ENCODE peak calls at places on chromosomes 2 and 18, in eight cellular contexts. One of them, this sample, is unnamed.
A peak's percentile ranks its signal among the peaks of the same experiment; 100 is the strongest.

GRCh38 chr18:6543330-6543908 is 128.7 kb upstream of the L3MBTL4 start:
- DNase-seq in KBM-7: peak; percentile 43
- DNase-seq in activated CD4-positive, alpha-beta T cell treated with anti-CD3 and anti-CD28 coated beads for 36 hours: no peak
- DNase-seq in amniotic stem cell: peak; percentile 1
- DNase-seq in prostate gland: no peak
- DNase-seq in T-cell: no peak
- DNase-seq in activated effector memory CD4-positive, alpha-beta T cell treated with anti-CD3 and anti-CD28 coated beads, Interleukin-2, amount 50 U/mL, for 16 hours: no peak
- DNase-seq in left ventricle myocardium inferior: no peak
- DNase-seq in this sample: peak; percentile 25

GRCh38 chr18:49685231-49685942 is 123.5 kb downstream of the LIPG start:
- DNase-seq in KBM-7: no peak
- DNase-seq in activated CD4-positive, alpha-beta T cell treated with anti-CD3 and anti-CD28 coated beads for 36 hours: no peak
- DNase-seq in amniotic stem cell: no peak
- DNase-seq in prostate gland: no peak
- DNase-seq in T-cell: no peak
- DNase-seq in activated effector memory CD4-positive, alpha-beta T cell treated with anti-CD3 and anti-CD28 coated beads, Interleukin-2, amount 50 U/mL, for 16 hours: no peak
- DNase-seq in left ventricle myocardium inferior: no peak
- DNase-seq in this sample: peak; percentile 66

GRCh38 chr2:36395866-36396265 is 40.3 kb downstream of the CRIM1 start:
- DNase-seq in KBM-7: no peak
- DNase-seq in activated CD4-positive, alpha-beta T cell treated with anti-CD3 and anti-CD28 coated beads for 36 hours: no peak
- DNase-seq in amniotic stem cell: no peak
- DNase-seq in prostate gland: no peak
- DNase-seq in T-cell: no peak
- DNase-seq in activated effector memory CD4-positive, alpha-beta T cell treated with anti-CD3 and anti-CD28 coated beads, Interleukin-2, amount 50 U/mL, for 16 hours: no peak
- DNase-seq in left ventricle myocardium inferior: no peak
- DNase-seq in this sample: no peak

GRCh38 chr2:200593905-200594304 is 8.1 kb downstream of the AOX1 start:
- DNase-seq in KBM-7: no peak
- DNase-seq in activated CD4-positive, alpha-beta T cell treated with anti-CD3 and anti-CD28 coated beads for 36 hours: no peak
- DNase-seq in amniotic stem cell: no peak
- DNase-seq in prostate gland: no peak
- DNase-seq in T-cell: no peak
- DNase-seq in activated effector memory CD4-positive, alpha-beta T cell treated with anti-CD3 and anti-CD28 coated beads, Interleukin-2, amount 50 U/mL, for 16 hours: no peak
- DNase-seq in left ventricle myocardium inferior: no peak
- DNase-seq in this sample: no peak

GRCh38 chr2:64838817-64839216 is 150.4 kb upstream of the SLC1A4 start:
- DNase-seq in KBM-7: no peak
- DNase-seq in activated CD4-positive, alpha-beta T cell treated with anti-CD3 and anti-CD28 coated beads for 36 hours: no peak
- DNase-seq in amniotic stem cell: peak; percentile 76
- DNase-seq in prostate gland: no peak
- DNase-seq in T-cell: no peak
- DNase-seq in activated effector memory CD4-positive, alpha-beta T cell treated with anti-CD3 and anti-CD28 coated beads, Interleukin-2, amount 50 U/mL, for 16 hours: no peak
- DNase-seq in left ventricle myocardium inferior: no peak
- DNase-seq in this sample: no peak

GRCh38 chr2:73984203-73984921 is at the start of gene TET3:
- DNase-seq in KBM-7: no peak
- DNase-seq in activated CD4-positive, alpha-beta T cell treated with anti-CD3 and anti-CD28 coated beads for 36 hours: peak; percentile 47
- DNase-seq in amniotic stem cell: no peak
- DNase-seq in prostate gland: peak; percentile 59
- DNase-seq in T-cell: no peak
- DNase-seq in activated effector memory CD4-positive, alpha-beta T cell treated with anti-CD3 and anti-CD28 coated beads, Interleukin-2, amount 50 U/mL, for 16 hours: peak; percentile 89
- DNase-seq in left ventricle myocardium inferior: no peak
- DNase-seq in this sample: peak; percentile 54

GRCh38 chr2:106288873-106289272 is 94.8 kb upstream of the UXS1 start:
- DNase-seq in KBM-7: no peak
- DNase-seq in activated CD4-positive, alpha-beta T cell treated with anti-CD3 and anti-CD28 coated beads for 36 hours: no peak
- DNase-seq in amniotic stem cell: no peak
- DNase-seq in prostate gland: no peak
- DNase-seq in T-cell: no peak
- DNase-seq in activated effector memory CD4-positive, alpha-beta T cell treated with anti-CD3 and anti-CD28 coated beads, Interleukin-2, amount 50 U/mL, for 16 hours: no peak
- DNase-seq in left ventricle myocardium inferior: no peak
- DNase-seq in this sample: no peak

GRCh38 chr2:174681983-174682577 is 82.2 kb downstream of the CHRNA1 start:
- DNase-seq in KBM-7: peak; percentile 41
- DNase-seq in activated CD4-positive, alpha-beta T cell treated with anti-CD3 and anti-CD28 coated beads for 36 hours: peak; percentile 51
- DNase-seq in amniotic stem cell: peak; percentile 13
- DNase-seq in prostate gland: no peak
- DNase-seq in T-cell: peak; percentile 27
- DNase-seq in activated effector memory CD4-positive, alpha-beta T cell treated with anti-CD3 and anti-CD28 coated beads, Interleukin-2, amount 50 U/mL, for 16 hours: peak; percentile 76
- DNase-seq in left ventricle myocardium inferior: peak; percentile 53
- DNase-seq in this sample: no peak

GRCh38 chr2:173884403-173884802 is 80.8 kb downstream of the SP3 start:
- DNase-seq in KBM-7: peak; percentile 35
- DNase-seq in activated CD4-positive, alpha-beta T cell treated with anti-CD3 and anti-CD28 coated beads for 36 hours: peak; percentile 53
- DNase-seq in amniotic stem cell: peak; percentile 5
- DNase-seq in prostate gland: peak; percentile 23
- DNase-seq in T-cell: no peak
- DNase-seq in activated effector memory CD4-positive, alpha-beta T cell treated with anti-CD3 and anti-CD28 coated beads, Interleukin-2, amount 50 U/mL, for 16 hours: peak; percentile 75
- DNase-seq in left ventricle myocardium inferior: peak; percentile 55
- DNase-seq in this sample: peak; percentile 78

GRCh38 chr18:31626409-31626808 is 34.7 kb downstream of the TTR start:
- DNase-seq in KBM-7: no peak
- DNase-seq in activated CD4-positive, alpha-beta T cell treated with anti-CD3 and anti-CD28 coated beads for 36 hours: no peak
- DNase-seq in amniotic stem cell: no peak
- DNase-seq in prostate gland: no peak
- DNase-seq in T-cell: no peak
- DNase-seq in activated effector memory CD4-positive, alpha-beta T cell treated with anti-CD3 and anti-CD28 coated beads, Interleukin-2, amount 50 U/mL, for 16 hours: no peak
- DNase-seq in left ventricle myocardium inferior: no peak
- DNase-seq in this sample: no peak

GRCh38 chr2:100853909-100854810 is 34.2 kb downstream of the NPAS2 start:
- DNase-seq in KBM-7: no peak
- DNase-seq in activated CD4-positive, alpha-beta T cell treated with anti-CD3 and anti-CD28 coated beads for 36 hours: no peak
- DNase-seq in amniotic stem cell: no peak
- DNase-seq in prostate gland: no peak
- DNase-seq in T-cell: no peak
- DNase-seq in activated effector memory CD4-positive, alpha-beta T cell treated with anti-CD3 and anti-CD28 coated beads, Interleukin-2, amount 50 U/mL, for 16 hours: no peak
- DNase-seq in left ventricle myocardium inferior: no peak
- DNase-seq in this sample: no peak

GRCh38 chr2:120460511-120460910 is 114.6 kb downstream of the INHBB start:
- DNase-seq in KBM-7: no peak
- DNase-seq in activated CD4-positive, alpha-beta T cell treated with anti-CD3 and anti-CD28 coated beads for 36 hours: no peak
- DNase-seq in amniotic stem cell: no peak
- DNase-seq in prostate gland: no peak
- DNase-seq in T-cell: no peak
- DNase-seq in activated effector memory CD4-positive, alpha-beta T cell treated with anti-CD3 and anti-CD28 coated beads, Interleukin-2, amount 50 U/mL, for 16 hours: no peak
- DNase-seq in left ventricle myocardium inferior: no peak
- DNase-seq in this sample: no peak

GRCh38 chr2:55887351-55887750 is 36.2 kb downstream of the EFEMP1 start:
- DNase-seq in KBM-7: no peak
- DNase-seq in activated CD4-positive, alpha-beta T cell treated with anti-CD3 and anti-CD28 coated beads for 36 hours: no peak
- DNase-seq in amniotic stem cell: no peak
- DNase-seq in prostate gland: no peak
- DNase-seq in T-cell: no peak
- DNase-seq in activated effector memory CD4-positive, alpha-beta T cell treated with anti-CD3 and anti-CD28 coated beads, Interleukin-2, amount 50 U/mL, for 16 hours: no peak
- DNase-seq in left ventricle myocardium inferior: no peak
- DNase-seq in this sample: no peak

GRCh38 chr2:101406867-101407266 is 19.6 kb upstream of the CREG2 start:
- DNase-seq in KBM-7: peak; percentile 40
- DNase-seq in activated CD4-positive, alpha-beta T cell treated with anti-CD3 and anti-CD28 coated beads for 36 hours: no peak
- DNase-seq in amniotic stem cell: peak; percentile 35
- DNase-seq in prostate gland: no peak
- DNase-seq in T-cell: no peak
- DNase-seq in activated effector memory CD4-positive, alpha-beta T cell treated with anti-CD3 and anti-CD28 coated beads, Interleukin-2, amount 50 U/mL, for 16 hours: no peak
- DNase-seq in left ventricle myocardium inferior: no peak
- DNase-seq in this sample: no peak

GRCh38 chr2:128375454-128375853 is 56.8 kb upstream of the HS6ST1 start:
- DNase-seq in KBM-7: no peak
- DNase-seq in activated CD4-positive, alpha-beta T cell treated with anti-CD3 and anti-CD28 coated beads for 36 hours: no peak
- DNase-seq in amniotic stem cell: no peak
- DNase-seq in prostate gland: peak; percentile 82
- DNase-seq in T-cell: no peak
- DNase-seq in activated effector memory CD4-positive, alpha-beta T cell treated with anti-CD3 and anti-CD28 coated beads, Interleukin-2, amount 50 U/mL, for 16 hours: peak; percentile 57
- DNase-seq in left ventricle myocardium inferior: no peak
- DNase-seq in this sample: no peak

GRCh38 chr2:71721362-71721665 is 268.0 kb downstream of the DYSF start:
- DNase-seq in KBM-7: no peak
- DNase-seq in activated CD4-positive, alpha-beta T cell treated with anti-CD3 and anti-CD28 coated beads for 36 hours: no peak
- DNase-seq in amniotic stem cell: no peak
- DNase-seq in prostate gland: no peak
- DNase-seq in T-cell: no peak
- DNase-seq in activated effector memory CD4-positive, alpha-beta T cell treated with anti-CD3 and anti-CD28 coated beads, Interleukin-2, amount 50 U/mL, for 16 hours: no peak
- DNase-seq in left ventricle myocardium inferior: no peak
- DNase-seq in this sample: no peak

GRCh38 chr2:8477511-8478132 is 204.2 kb upstream of the ID2 start:
- DNase-seq in KBM-7: peak; percentile 80
- DNase-seq in activated CD4-positive, alpha-beta T cell treated with anti-CD3 and anti-CD28 coated beads for 36 hours: peak; percentile 45
- DNase-seq in amniotic stem cell: no peak
- DNase-seq in prostate gland: no peak
- DNase-seq in T-cell: no peak
- DNase-seq in activated effector memory CD4-positive, alpha-beta T cell treated with anti-CD3 and anti-CD28 coated beads, Interleukin-2, amount 50 U/mL, for 16 hours: peak; percentile 72
- DNase-seq in left ventricle myocardium inferior: no peak
- DNase-seq in this sample: no peak

GRCh38 chr2:71603311-71603794 is 150.0 kb downstream of the DYSF start:
- DNase-seq in KBM-7: no peak
- DNase-seq in activated CD4-positive, alpha-beta T cell treated with anti-CD3 and anti-CD28 coated beads for 36 hours: no peak
- DNase-seq in amniotic stem cell: no peak
- DNase-seq in prostate gland: no peak
- DNase-seq in T-cell: no peak
- DNase-seq in activated effector memory CD4-positive, alpha-beta T cell treated with anti-CD3 and anti-CD28 coated beads, Interleukin-2, amount 50 U/mL, for 16 hours: peak; percentile 41
- DNase-seq in left ventricle myocardium inferior: peak; percentile 34
- DNase-seq in this sample: no peak

GRCh38 chr2:17520761-17521160 is 2.5 kb upstream of the RAD51AP2 start:
- DNase-seq in KBM-7: no peak
- DNase-seq in activated CD4-positive, alpha-beta T cell treated with anti-CD3 and anti-CD28 coated beads for 36 hours: no peak
- DNase-seq in amniotic stem cell: no peak
- DNase-seq in prostate gland: no peak
- DNase-seq in T-cell: no peak
- DNase-seq in activated effector memory CD4-positive, alpha-beta T cell treated with anti-CD3 and anti-CD28 coated beads, Interleukin-2, amount 50 U/mL, for 16 hours: no peak
- DNase-seq in left ventricle myocardium inferior: no peak
- DNase-seq in this sample: no peak

GRCh38 chr2:168711091-168711490 is 91.3 kb upstream of the NOSTRIN start:
- DNase-seq in KBM-7: no peak
- DNase-seq in activated CD4-positive, alpha-beta T cell treated with anti-CD3 and anti-CD28 coated beads for 36 hours: no peak
- DNase-seq in amniotic stem cell: no peak
- DNase-seq in prostate gland: no peak
- DNase-seq in T-cell: no peak
- DNase-seq in activated effector memory CD4-positive, alpha-beta T cell treated with anti-CD3 and anti-CD28 coated beads, Interleukin-2, amount 50 U/mL, for 16 hours: no peak
- DNase-seq in left ventricle myocardium inferior: no peak
- DNase-seq in this sample: no peak

GRCh38 chr2:73404409-73404808 is 18.8 kb downstream of the ALMS1 start:
- DNase-seq in KBM-7: no peak
- DNase-seq in activated CD4-positive, alpha-beta T cell treated with anti-CD3 and anti-CD28 coated beads for 36 hours: no peak
- DNase-seq in amniotic stem cell: no peak
- DNase-seq in prostate gland: no peak
- DNase-seq in T-cell: no peak
- DNase-seq in activated effector memory CD4-positive, alpha-beta T cell treated with anti-CD3 and anti-CD28 coated beads, Interleukin-2, amount 50 U/mL, for 16 hours: no peak
- DNase-seq in left ventricle myocardium inferior: no peak
- DNase-seq in this sample: no peak

GRCh38 chr2:226215902-226216503 is 583.6 kb downstream of the IRS1 start:
- DNase-seq in KBM-7: peak; percentile 75
- DNase-seq in activated CD4-positive, alpha-beta T cell treated with anti-CD3 and anti-CD28 coated beads for 36 hours: peak; percentile 80
- DNase-seq in amniotic stem cell: peak; percentile 17
- DNase-seq in prostate gland: peak; percentile 57
- DNase-seq in T-cell: peak; percentile 28
- DNase-seq in activated effector memory CD4-positive, alpha-beta T cell treated with anti-CD3 and anti-CD28 coated beads, Interleukin-2, amount 50 U/mL, for 16 hours: peak; percentile 77
- DNase-seq in left ventricle myocardium inferior: peak; percentile 18
- DNase-seq in this sample: peak; percentile 77

GRCh38 chr2:1055014-1055595 is 104.5 kb downstream of the SNTG2 start:
- DNase-seq in KBM-7: no peak
- DNase-seq in activated CD4-positive, alpha-beta T cell treated with anti-CD3 and anti-CD28 coated beads for 36 hours: no peak
- DNase-seq in amniotic stem cell: peak; percentile 63
- DNase-seq in prostate gland: no peak
- DNase-seq in T-cell: no peak
- DNase-seq in activated effector memory CD4-positive, alpha-beta T cell treated with anti-CD3 and anti-CD28 coated beads, Interleukin-2, amount 50 U/mL, for 16 hours: no peak
- DNase-seq in left ventricle myocardium inferior: no peak
- DNase-seq in this sample: no peak

GRCh38 chr2:239521518-239521815 is 120.6 kb upstream of the HDAC4 start:
- DNase-seq in KBM-7: no peak
- DNase-seq in activated CD4-positive, alpha-beta T cell treated with anti-CD3 and anti-CD28 coated beads for 36 hours: no peak
- DNase-seq in amniotic stem cell: no peak
- DNase-seq in prostate gland: no peak
- DNase-seq in T-cell: no peak
- DNase-seq in activated effector memory CD4-positive, alpha-beta T cell treated with anti-CD3 and anti-CD28 coated beads, Interleukin-2, amount 50 U/mL, for 16 hours: no peak
- DNase-seq in left ventricle myocardium inferior: no peak
- DNase-seq in this sample: no peak

GRCh38 chr2:31987454-31987853 is 23.4 kb downstream of the MEMO1 start:
- DNase-seq in KBM-7: no peak
- DNase-seq in activated CD4-positive, alpha-beta T cell treated with anti-CD3 and anti-CD28 coated beads for 36 hours: peak; percentile 35
- DNase-seq in amniotic stem cell: no peak
- DNase-seq in prostate gland: no peak
- DNase-seq in T-cell: no peak
- DNase-seq in activated effector memory CD4-positive, alpha-beta T cell treated with anti-CD3 and anti-CD28 coated beads, Interleukin-2, amount 50 U/mL, for 16 hours: no peak
- DNase-seq in left ventricle myocardium inferior: no peak
- DNase-seq in this sample: no peak

GRCh38 chr2:152740743-152741328 is 22.4 kb downstream of the ARL6IP6 start:
- DNase-seq in KBM-7: peak; percentile 77
- DNase-seq in activated CD4-positive, alpha-beta T cell treated with anti-CD3 and anti-CD28 coated beads for 36 hours: no peak
- DNase-seq in amniotic stem cell: peak; percentile 27
- DNase-seq in prostate gland: no peak
- DNase-seq in T-cell: no peak
- DNase-seq in activated effector memory CD4-positive, alpha-beta T cell treated with anti-CD3 and anti-CD28 coated beads, Interleukin-2, amount 50 U/mL, for 16 hours: no peak
- DNase-seq in left ventricle myocardium inferior: no peak
- DNase-seq in this sample: peak; percentile 66

GRCh38 chr2:96498023-96498431 is 7.1 kb downstream of the NEURL3 start:
- DNase-seq in KBM-7: no peak
- DNase-seq in activated CD4-positive, alpha-beta T cell treated with anti-CD3 and anti-CD28 coated beads for 36 hours: no peak
- DNase-seq in amniotic stem cell: no peak
- DNase-seq in prostate gland: no peak
- DNase-seq in T-cell: no peak
- DNase-seq in activated effector memory CD4-positive, alpha-beta T cell treated with anti-CD3 and anti-CD28 coated beads, Interleukin-2, amount 50 U/mL, for 16 hours: no peak
- DNase-seq in left ventricle myocardium inferior: no peak
- DNase-seq in this sample: no peak